ENCODE peak calls at places on chromosomes 2 and 18, in eight cellular contexts. One of them, this sample, is unnamed.
A peak's percentile ranks its signal among the peaks of the same experiment; 100 is the strongest.

GRCh38 chr18:7946724-7947377 is 379.7 kb downstream of the PTPRM start:
- DNase-seq in amygdala: no peak
- DNase-seq in fibroblast of mammary gland: peak; percentile 90
- DNase-seq in testis: peak; percentile 19
- DNase-seq in HEK293T: no peak
- DNase-seq in HTR-8/SVneo: peak; percentile 36
- DNase-seq in stimulated activated CD4-positive, alpha-beta T cell treated with anti-CD3 and anti-CD28 coated beads, Interleukin-15, amount 100 ng/mL, for 1 hour: no peak
- DNase-seq in right lobe of liver: no peak
- DNase-seq in this sample: no peak

GRCh38 chr18:52992041-52992440 is 652.0 kb downstream of the DCC start:
- DNase-seq in amygdala: no peak
- DNase-seq in fibroblast of mammary gland: no peak
- DNase-seq in testis: no peak
- DNase-seq in HEK293T: no peak
- DNase-seq in HTR-8/SVneo: peak; percentile 4
- DNase-seq in stimulated activated CD4-positive, alpha-beta T cell treated with anti-CD3 and anti-CD28 coated beads, Interleukin-15, amount 100 ng/mL, for 1 hour: no peak
- DNase-seq in right lobe of liver: no peak
- DNase-seq in this sample: no peak

GRCh38 chr2:135052997-135053474 is 944 bp downstream of the RAB3GAP1 start:
- DNase-seq in amygdala: no peak
- DNase-seq in fibroblast of mammary gland: no peak
- DNase-seq in testis: peak; percentile 24
- DNase-seq in HEK293T: no peak
- DNase-seq in HTR-8/SVneo: no peak
- DNase-seq in stimulated activated CD4-positive, alpha-beta T cell treated with anti-CD3 and anti-CD28 coated beads, Interleukin-15, amount 100 ng/mL, for 1 hour: no peak
- DNase-seq in right lobe of liver: no peak
- DNase-seq in this sample: no peak

GRCh38 chr2:222909276-222909675 is 48.4 kb downstream of the ACSL3 start:
- DNase-seq in amygdala: no peak
- DNase-seq in fibroblast of mammary gland: no peak
- DNase-seq in testis: no peak
- DNase-seq in HEK293T: no peak
- DNase-seq in HTR-8/SVneo: no peak
- DNase-seq in stimulated activated CD4-positive, alpha-beta T cell treated with anti-CD3 and anti-CD28 coated beads, Interleukin-15, amount 100 ng/mL, for 1 hour: no peak
- DNase-seq in right lobe of liver: no peak
- DNase-seq in this sample: no peak

GRCh38 chr2:240800241-240800640 is 19.8 kb downstream of the KIF1A start:
- DNase-seq in amygdala: no peak
- DNase-seq in fibroblast of mammary gland: no peak
- DNase-seq in testis: peak; percentile 39
- DNase-seq in HEK293T: no peak
- DNase-seq in HTR-8/SVneo: no peak
- DNase-seq in stimulated activated CD4-positive, alpha-beta T cell treated with anti-CD3 and anti-CD28 coated beads, Interleukin-15, amount 100 ng/mL, for 1 hour: no peak
- DNase-seq in right lobe of liver: peak; percentile 43
- DNase-seq in this sample: no peak

GRCh38 chr2:187842978-187843847 is 289.0 kb upstream of the TFPI start:
- DNase-seq in amygdala: no peak
- DNase-seq in fibroblast of mammary gland: peak; percentile 76
- DNase-seq in testis: no peak
- DNase-seq in HEK293T: peak; percentile 28
- DNase-seq in HTR-8/SVneo: peak; percentile 45
- DNase-seq in stimulated activated CD4-positive, alpha-beta T cell treated with anti-CD3 and anti-CD28 coated beads, Interleukin-15, amount 100 ng/mL, for 1 hour: no peak
- DNase-seq in right lobe of liver: no peak
- DNase-seq in this sample: peak; percentile 18

GRCh38 chr18:21004721-21005120 is 106.9 kb downstream of the ROCK1 start:
- DNase-seq in amygdala: no peak
- DNase-seq in fibroblast of mammary gland: peak; percentile 97
- DNase-seq in testis: no peak
- DNase-seq in HEK293T: no peak
- DNase-seq in HTR-8/SVneo: peak; percentile 6
- DNase-seq in stimulated activated CD4-positive, alpha-beta T cell treated with anti-CD3 and anti-CD28 coated beads, Interleukin-15, amount 100 ng/mL, for 1 hour: no peak
- DNase-seq in right lobe of liver: no peak
- DNase-seq in this sample: peak; percentile 9

GRCh38 chr18:5057348-5058012 is 139.6 kb downstream of the AKAIN1 start:
- DNase-seq in amygdala: peak; percentile 6
- DNase-seq in fibroblast of mammary gland: peak; percentile 42
- DNase-seq in testis: peak; percentile 82
- DNase-seq in HEK293T: peak; percentile 54
- DNase-seq in HTR-8/SVneo: peak; percentile 21
- DNase-seq in stimulated activated CD4-positive, alpha-beta T cell treated with anti-CD3 and anti-CD28 coated beads, Interleukin-15, amount 100 ng/mL, for 1 hour: peak; percentile 31
- DNase-seq in right lobe of liver: peak; percentile 56
- DNase-seq in this sample: peak; percentile 9

GRCh38 chr2:51620830-51621229 is 588.9 kb upstream of the NRXN1 start:
- DNase-seq in amygdala: no peak
- DNase-seq in fibroblast of mammary gland: no peak
- DNase-seq in testis: no peak
- DNase-seq in HEK293T: no peak
- DNase-seq in HTR-8/SVneo: peak; percentile 7
- DNase-seq in stimulated activated CD4-positive, alpha-beta T cell treated with anti-CD3 and anti-CD28 coated beads, Interleukin-15, amount 100 ng/mL, for 1 hour: no peak
- DNase-seq in right lobe of liver: no peak
- DNase-seq in this sample: no peak

GRCh38 chr18:58359226-58360019 is 269.5 kb downstream of the ALPK2 start:
- DNase-seq in amygdala: no peak
- DNase-seq in fibroblast of mammary gland: peak; percentile 45
- DNase-seq in testis: no peak
- DNase-seq in HEK293T: no peak
- DNase-seq in HTR-8/SVneo: no peak
- DNase-seq in stimulated activated CD4-positive, alpha-beta T cell treated with anti-CD3 and anti-CD28 coated beads, Interleukin-15, amount 100 ng/mL, for 1 hour: no peak
- DNase-seq in right lobe of liver: no peak
- DNase-seq in this sample: no peak

GRCh38 chr2:53286336-53286735 is 481.3 kb upstream of the CHAC2 start:
- DNase-seq in amygdala: no peak
- DNase-seq in fibroblast of mammary gland: peak; percentile 32
- DNase-seq in testis: no peak
- DNase-seq in HEK293T: no peak
- DNase-seq in HTR-8/SVneo: no peak
- DNase-seq in stimulated activated CD4-positive, alpha-beta T cell treated with anti-CD3 and anti-CD28 coated beads, Interleukin-15, amount 100 ng/mL, for 1 hour: no peak
- DNase-seq in right lobe of liver: no peak
- DNase-seq in this sample: peak; percentile 78

GRCh38 chr2:176484838-176485237 is 215.6 kb downstream of the MTX2 start:
- DNase-seq in amygdala: no peak
- DNase-seq in fibroblast of mammary gland: peak; percentile 65
- DNase-seq in testis: peak; percentile 25
- DNase-seq in HEK293T: no peak
- DNase-seq in HTR-8/SVneo: no peak
- DNase-seq in stimulated activated CD4-positive, alpha-beta T cell treated with anti-CD3 and anti-CD28 coated beads, Interleukin-15, amount 100 ng/mL, for 1 hour: no peak
- DNase-seq in right lobe of liver: no peak
- DNase-seq in this sample: no peak

GRCh38 chr2:10678225-10678624 is 11.6 kb downstream of the NOL10 start:
- DNase-seq in amygdala: no peak
- DNase-seq in fibroblast of mammary gland: no peak
- DNase-seq in testis: no peak
- DNase-seq in HEK293T: no peak
- DNase-seq in HTR-8/SVneo: no peak
- DNase-seq in stimulated activated CD4-positive, alpha-beta T cell treated with anti-CD3 and anti-CD28 coated beads, Interleukin-15, amount 100 ng/mL, for 1 hour: no peak
- DNase-seq in right lobe of liver: no peak
- DNase-seq in this sample: no peak

GRCh38 chr2:176461098-176461497 is 191.9 kb downstream of the MTX2 start:
- DNase-seq in amygdala: no peak
- DNase-seq in fibroblast of mammary gland: peak; percentile 81
- DNase-seq in testis: no peak
- DNase-seq in HEK293T: no peak
- DNase-seq in HTR-8/SVneo: peak; percentile 10
- DNase-seq in stimulated activated CD4-positive, alpha-beta T cell treated with anti-CD3 and anti-CD28 coated beads, Interleukin-15, amount 100 ng/mL, for 1 hour: no peak
- DNase-seq in right lobe of liver: no peak
- DNase-seq in this sample: peak; percentile 28

GRCh38 chr18:36321636-36322407 is 24.3 kb downstream of the FHOD3 start:
- DNase-seq in amygdala: no peak
- DNase-seq in fibroblast of mammary gland: no peak
- DNase-seq in testis: no peak
- DNase-seq in HEK293T: no peak
- DNase-seq in HTR-8/SVneo: no peak
- DNase-seq in stimulated activated CD4-positive, alpha-beta T cell treated with anti-CD3 and anti-CD28 coated beads, Interleukin-15, amount 100 ng/mL, for 1 hour: no peak
- DNase-seq in right lobe of liver: no peak
- DNase-seq in this sample: no peak

GRCh38 chr2:232697807-232698110 is 628 bp downstream of the GIGYF2 start:
- DNase-seq in amygdala: no peak
- DNase-seq in fibroblast of mammary gland: no peak
- DNase-seq in testis: peak; percentile 55
- DNase-seq in HEK293T: no peak
- DNase-seq in HTR-8/SVneo: no peak
- DNase-seq in stimulated activated CD4-positive, alpha-beta T cell treated with anti-CD3 and anti-CD28 coated beads, Interleukin-15, amount 100 ng/mL, for 1 hour: no peak
- DNase-seq in right lobe of liver: no peak
- DNase-seq in this sample: peak; percentile 16

GRCh38 chr2:3480352-3481010 is 38.9 kb downstream of the ADI1 start:
- DNase-seq in amygdala: no peak
- DNase-seq in fibroblast of mammary gland: no peak
- DNase-seq in testis: no peak
- DNase-seq in HEK293T: no peak
- DNase-seq in HTR-8/SVneo: no peak
- DNase-seq in stimulated activated CD4-positive, alpha-beta T cell treated with anti-CD3 and anti-CD28 coated beads, Interleukin-15, amount 100 ng/mL, for 1 hour: no peak
- DNase-seq in right lobe of liver: peak; percentile 91
- DNase-seq in this sample: no peak

GRCh38 chr2:101152195-101153076 is 1.3 kb upstream of the TBC1D8 start:
- DNase-seq in amygdala: no peak
- DNase-seq in fibroblast of mammary gland: peak; percentile 82
- DNase-seq in testis: peak; percentile 74
- DNase-seq in HEK293T: no peak
- DNase-seq in HTR-8/SVneo: peak; percentile 54
- DNase-seq in stimulated activated CD4-positive, alpha-beta T cell treated with anti-CD3 and anti-CD28 coated beads, Interleukin-15, amount 100 ng/mL, for 1 hour: no peak
- DNase-seq in right lobe of liver: peak; percentile 64
- DNase-seq in this sample: peak; percentile 56

GRCh38 chr2:240931319-240931949 is 25.3 kb downstream of the CROCC2 start:
- DNase-seq in amygdala: no peak
- DNase-seq in fibroblast of mammary gland: no peak
- DNase-seq in testis: peak; percentile 6
- DNase-seq in HEK293T: no peak
- DNase-seq in HTR-8/SVneo: no peak
- DNase-seq in stimulated activated CD4-positive, alpha-beta T cell treated with anti-CD3 and anti-CD28 coated beads, Interleukin-15, amount 100 ng/mL, for 1 hour: no peak
- DNase-seq in right lobe of liver: peak; percentile 29
- DNase-seq in this sample: no peak

GRCh38 chr2:223369889-223370288 is 232.3 kb downstream of the SCG2 start:
- DNase-seq in amygdala: no peak
- DNase-seq in fibroblast of mammary gland: no peak
- DNase-seq in testis: no peak
- DNase-seq in HEK293T: no peak
- DNase-seq in HTR-8/SVneo: no peak
- DNase-seq in stimulated activated CD4-positive, alpha-beta T cell treated with anti-CD3 and anti-CD28 coated beads, Interleukin-15, amount 100 ng/mL, for 1 hour: no peak
- DNase-seq in right lobe of liver: no peak
- DNase-seq in this sample: no peak